ENCODE peak calls at places on chromosome X, in seven cellular contexts. R is testis, U is Peyer's patch, N is sigmoid colon, T is upper lobe of left lung, G is A549, C is adrenal gland. Y is an unnamed sample.

GRCh38 chrX:24619647-24620046 is 27.5 kb downstream of the PCYT1B start:
- DNase-seq in N (no peak), G (no peak), T (no peak), C (peak; percentile 33), R (peak; percentile 20), U (no peak), Y (peak; percentile 30)

GRCh38 chrX:123308663-123309062 is 124.6 kb downstream of the GRIA3 start:
- DNase-seq in N (no peak), T (no peak), R (no peak), G (no peak), U (no peak), C (no peak), Y (no peak)

GRCh38 chrX:107146670-107147069 is 28.0 kb upstream of the RBM41 start:
- DNase-seq in T (no peak), G (no peak), N (no peak), U (no peak), R (peak; percentile 14), C (no peak), Y (peak; percentile 4)

GRCh38 chrX:120476714-120477113 is 7.6 kb upstream of the LAMP2 start:
- DNase-seq in T (no peak), R (no peak), N (no peak), G (no peak), U (no peak), C (no peak), Y (no peak)

GRCh38 chrX:131066237-131066636 is 8.1 kb downstream of the ARHGAP36 start:
- DNase-seq in R (no peak), T (no peak), U (no peak), N (no peak), C (no peak), G (no peak), Y (no peak)

GRCh38 chrX:13469963-13470679 is 99.3 kb upstream of the EGFL6 start:
- DNase-seq in T (no peak), R (no peak), N (no peak), G (no peak), U (no peak), C (no peak), Y (peak; percentile 0)

GRCh38 chrX:18422325-18422724 is 3.1 kb upstream of the CDKL5 start:
- DNase-seq in N (no peak), R (no peak), G (peak; percentile 41), T (no peak), C (no peak), U (no peak), Y (no peak)

GRCh38 chrX:23012162-23012561 is 12.4 kb downstream of the DDX53 start:
- DNase-seq in T (no peak), R (no peak), C (no peak), U (no peak), G (no peak), N (no peak), Y (no peak)

GRCh38 chrX:106955004-106955772 is 35.0 kb downstream of the CLDN2 start:
- DNase-seq in T (no peak), R (no peak), N (no peak), G (no peak), C (no peak), U (no peak), Y (no peak)

GRCh38 chrX:46918434-46918833 is 6.2 kb downstream of the JADE3 start:
- DNase-seq in G (no peak), T (no peak), U (no peak), C (no peak), N (no peak), R (no peak), Y (no peak)

GRCh38 chrX:150229481-150229880 is 133.6 kb upstream of the MAMLD1 start:
- DNase-seq in U (no peak), R (no peak), T (no peak), N (no peak), C (no peak), G (no peak), Y (no peak)

GRCh38 chrX:150226223-150226965 is 136.7 kb upstream of the MAMLD1 start:
- DNase-seq in U (no peak), N (peak; percentile 49), C (no peak), G (no peak), R (no peak), T (no peak), Y (no peak)

GRCh38 chrX:150227321-150227860 is 135.7 kb upstream of the MAMLD1 start:
- DNase-seq in C (no peak), U (no peak), T (no peak), G (no peak), R (no peak), N (no peak), Y (no peak)

GRCh38 chrX:150229030-150229429 is 134.1 kb upstream of the MAMLD1 start:
- DNase-seq in R (no peak), G (no peak), T (no peak), N (no peak), C (no peak), U (no peak), Y (no peak)

DNA sequence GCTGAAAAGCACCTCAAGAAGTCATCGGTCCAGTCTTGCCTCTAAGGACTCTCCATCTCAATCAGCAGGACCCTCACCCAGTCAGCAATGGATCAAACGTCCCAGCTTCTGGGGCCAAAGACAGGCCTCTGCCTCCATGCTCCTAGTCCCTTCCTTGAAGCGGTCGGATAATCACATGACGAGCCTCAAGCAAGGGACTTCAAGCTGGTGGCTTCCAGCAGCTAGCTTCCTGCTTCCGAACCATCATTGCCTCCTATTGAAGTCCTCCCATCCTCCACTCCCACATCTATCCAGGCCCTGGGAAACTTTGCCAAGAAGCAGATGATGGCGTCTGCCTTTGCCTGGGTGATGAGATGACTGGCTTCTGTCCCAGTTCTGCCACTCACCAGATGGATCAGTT is 135.2 kb upstream of the MAMLD1 start:
- DNase-seq in N (no peak), T (no peak), C (no peak), G (no peak), U (no peak), R (no peak), Y (no peak)
- TF ChIP-seq POLR2A in N (no peak), T (no peak), C (no peak), G (no peak), U (no peak), R (no peak), Y (no peak)

DNA sequence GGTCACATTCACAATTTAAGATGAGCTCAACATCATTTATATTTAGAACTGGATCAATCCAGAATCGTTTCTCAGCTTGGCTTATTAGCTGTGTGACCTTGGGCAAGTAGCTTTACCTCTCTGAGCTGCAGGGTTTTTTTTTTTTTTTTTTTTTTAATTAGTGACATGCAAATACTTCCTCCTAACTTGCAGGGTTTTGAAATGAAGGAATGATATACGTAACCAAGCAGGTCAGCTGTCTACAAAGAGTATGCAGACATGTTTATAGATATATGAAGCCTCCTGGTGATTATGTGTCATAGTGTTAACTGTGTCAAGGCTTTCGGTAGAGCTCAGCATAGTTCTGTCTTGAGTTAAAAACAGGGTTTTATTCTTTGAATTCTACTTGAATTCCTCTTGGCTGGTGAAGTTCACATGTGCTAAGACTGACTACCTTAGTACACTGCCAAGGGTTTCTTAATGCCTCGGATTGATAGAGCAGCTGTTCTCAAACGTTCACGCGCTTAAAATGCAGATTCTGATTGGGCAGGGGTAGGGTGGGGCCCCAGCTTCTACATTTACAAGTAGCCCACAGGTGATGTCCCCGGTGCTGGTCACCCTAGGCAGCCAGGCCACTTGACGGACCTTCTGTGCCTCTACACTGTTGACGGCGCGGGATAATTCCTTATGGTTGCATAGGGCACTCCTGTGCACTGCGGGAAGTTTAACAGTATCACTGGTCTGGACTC is 645 bp upstream of the STS start:
- DNase-seq in T (peak; percentile 63), R (no peak), C (no peak), U (no peak), G (no peak), N (peak; percentile 69), Y (peak; percentile 61)
- TF ChIP-seq POLR2A in T (no peak), R (no peak), C (no peak), U (no peak), G (no peak), N (no peak), Y (no peak)

DNA sequence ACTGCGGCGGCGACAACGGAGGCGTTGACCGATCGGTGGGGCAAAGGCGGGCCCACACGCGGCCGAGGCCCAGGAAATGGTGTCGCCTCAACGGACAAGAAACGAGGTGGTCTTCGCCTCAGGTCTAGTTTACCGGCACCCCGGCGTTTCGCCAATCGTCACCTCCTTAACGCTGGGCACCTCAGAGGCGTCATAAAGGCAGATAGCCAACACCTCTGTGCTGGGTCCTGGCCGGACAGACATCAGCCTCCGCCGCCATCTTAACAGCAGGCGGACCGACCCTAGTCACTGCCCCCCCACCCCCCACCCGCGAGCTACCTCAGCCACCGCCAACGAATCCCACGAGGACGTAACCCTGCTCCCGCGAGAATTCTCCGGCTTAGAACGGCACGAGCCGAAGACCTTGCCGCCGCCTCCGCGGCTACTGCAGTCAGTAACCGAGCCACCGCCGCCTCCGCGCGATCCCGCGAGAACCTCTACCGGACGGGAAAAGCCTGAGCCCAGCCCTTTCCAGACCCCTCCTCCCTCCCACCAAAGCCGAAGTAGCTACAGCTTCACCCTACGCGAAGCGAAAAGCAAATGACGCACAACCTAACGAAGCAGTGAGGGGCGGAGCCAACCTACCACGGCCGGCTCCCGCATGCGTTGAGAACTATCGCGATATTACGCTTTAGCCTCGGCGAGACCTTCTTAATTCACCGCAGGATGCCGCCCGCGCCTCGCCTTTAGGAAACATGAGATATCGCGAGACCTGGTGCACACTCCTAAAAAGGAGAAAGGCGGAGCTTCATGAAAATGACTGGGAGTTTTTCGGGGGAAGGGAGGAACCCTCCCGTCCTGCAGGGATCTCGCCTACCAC is 2.7 kb downstream of the HUWE1 start:
- DNase-seq in N (peak; percentile 98), T (peak; percentile 93), U (peak; percentile 87), R (peak; percentile 96), G (peak; percentile 75), C (peak; percentile 94), Y (peak; percentile 99)
- TF ChIP-seq POLR2A in N (peak; percentile 50), T (peak; percentile 27), U (peak; percentile 39), R (no peak), G (peak; percentile 60), C (peak; percentile 67), Y (peak; percentile 92)

GRCh38 chrX:77785746-77786548 is at the start of gene ATRX:
- DNase-seq in U (peak; percentile 81), R (peak; percentile 84), G (peak; percentile 87), N (peak; percentile 84), C (peak; percentile 72), T (peak; percentile 72), Y (peak; percentile 90)
- TF ChIP-seq POLR2A in U (peak; percentile 26), R (no peak), G (peak; percentile 81), N (no peak), C (peak; percentile 31), T (no peak), Y (peak; percentile 78)

GRCh38 chrX:154486396-154487207 is at the start of gene UBL4A:
- DNase-seq in G (peak; percentile 26), N (peak; percentile 82), T (peak; percentile 53), R (peak; percentile 53), C (peak; percentile 54), U (peak; percentile 80), Y (peak; percentile 71)
- TF ChIP-seq POLR2A in G (peak; percentile 41), N (no peak), T (peak; percentile 27), R (no peak), C (no peak), U (peak; percentile 45), Y (peak; percentile 57)